ENCODE peak calls at places on chromosomes 7 and 10, in eight cellular contexts. One of them, this sample, is unnamed.
A peak's percentile ranks its signal among the peaks of the same experiment; 100 is the strongest.

GRCh38 chr7:157397751-157398691 is 61.2 kb downstream of the DNAJB6 start:
- DNase-seq in neuronal stem cell: peak; percentile 27
- DNase-seq in kidney: peak; percentile 77
- DNase-seq in colonic mucosa: peak; percentile 34
- DNase-seq in SK-N-SH: peak; percentile 86
- DNase-seq in neural progenitor cell: peak; percentile 71
- DNase-seq in PC-3: peak; percentile 65
- DNase-seq in K562: peak; percentile 92
- DNase-seq in this sample: no peak

GRCh38 chr10:114388275-114388674 is 16.0 kb downstream of the AFAP1L2 start:
- DNase-seq in SK-N-SH: no peak
- DNase-seq in kidney: no peak
- DNase-seq in PC-3: peak; percentile 65
- DNase-seq in colonic mucosa: no peak
- DNase-seq in K562: no peak
- DNase-seq in neuronal stem cell: no peak
- DNase-seq in neural progenitor cell: no peak
- DNase-seq in this sample: no peak

GRCh38 chr10:14838582-14839304 is 637 bp downstream of the HSPA14 start:
- DNase-seq in PC-3: no peak
- DNase-seq in neural progenitor cell: peak; percentile 83
- DNase-seq in colonic mucosa: peak; percentile 36
- DNase-seq in neuronal stem cell: peak; percentile 63
- DNase-seq in SK-N-SH: peak; percentile 74
- DNase-seq in kidney: peak; percentile 86
- DNase-seq in K562: peak; percentile 40
- DNase-seq in this sample: no peak

GRCh38 chr10:112804036-112804435 is 146.0 kb upstream of the TCF7L2 start:
- DNase-seq in SK-N-SH: no peak
- DNase-seq in K562: no peak
- DNase-seq in kidney: no peak
- DNase-seq in neural progenitor cell: peak; percentile 34
- DNase-seq in colonic mucosa: peak; percentile 71
- DNase-seq in PC-3: peak; percentile 12
- DNase-seq in neuronal stem cell: no peak
- DNase-seq in this sample: no peak

GRCh38 chr7:46754135-46754730 is 827.7 kb downstream of the TNS3 start:
- DNase-seq in neural progenitor cell: no peak
- DNase-seq in K562: no peak
- DNase-seq in SK-N-SH: no peak
- DNase-seq in colonic mucosa: no peak
- DNase-seq in kidney: no peak
- DNase-seq in neuronal stem cell: no peak
- DNase-seq in PC-3: peak; percentile 85
- DNase-seq in this sample: no peak

GRCh38 chr7:98423043-98423442 is 22.2 kb upstream of the BAIAP2L1 start:
- DNase-seq in neuronal stem cell: no peak
- DNase-seq in K562: peak; percentile 64
- DNase-seq in kidney: no peak
- DNase-seq in PC-3: peak; percentile 49
- DNase-seq in colonic mucosa: no peak
- DNase-seq in SK-N-SH: peak; percentile 41
- DNase-seq in neural progenitor cell: no peak
- DNase-seq in this sample: no peak

GRCh38 chr7:117096297-117096696 is 143.0 kb downstream of the ST7 start:
- DNase-seq in PC-3: no peak
- DNase-seq in K562: no peak
- DNase-seq in kidney: no peak
- DNase-seq in SK-N-SH: no peak
- DNase-seq in neuronal stem cell: no peak
- DNase-seq in neural progenitor cell: no peak
- DNase-seq in colonic mucosa: no peak
- DNase-seq in this sample: no peak

GRCh38 chr7:30911561-30911969 is at the start of gene AQP1:
- DNase-seq in K562: peak; percentile 64
- DNase-seq in neuronal stem cell: no peak
- DNase-seq in neural progenitor cell: peak; percentile 53
- DNase-seq in colonic mucosa: peak; percentile 87
- DNase-seq in SK-N-SH: peak; percentile 67
- DNase-seq in PC-3: no peak
- DNase-seq in kidney: peak; percentile 82
- DNase-seq in this sample: no peak

DNA sequence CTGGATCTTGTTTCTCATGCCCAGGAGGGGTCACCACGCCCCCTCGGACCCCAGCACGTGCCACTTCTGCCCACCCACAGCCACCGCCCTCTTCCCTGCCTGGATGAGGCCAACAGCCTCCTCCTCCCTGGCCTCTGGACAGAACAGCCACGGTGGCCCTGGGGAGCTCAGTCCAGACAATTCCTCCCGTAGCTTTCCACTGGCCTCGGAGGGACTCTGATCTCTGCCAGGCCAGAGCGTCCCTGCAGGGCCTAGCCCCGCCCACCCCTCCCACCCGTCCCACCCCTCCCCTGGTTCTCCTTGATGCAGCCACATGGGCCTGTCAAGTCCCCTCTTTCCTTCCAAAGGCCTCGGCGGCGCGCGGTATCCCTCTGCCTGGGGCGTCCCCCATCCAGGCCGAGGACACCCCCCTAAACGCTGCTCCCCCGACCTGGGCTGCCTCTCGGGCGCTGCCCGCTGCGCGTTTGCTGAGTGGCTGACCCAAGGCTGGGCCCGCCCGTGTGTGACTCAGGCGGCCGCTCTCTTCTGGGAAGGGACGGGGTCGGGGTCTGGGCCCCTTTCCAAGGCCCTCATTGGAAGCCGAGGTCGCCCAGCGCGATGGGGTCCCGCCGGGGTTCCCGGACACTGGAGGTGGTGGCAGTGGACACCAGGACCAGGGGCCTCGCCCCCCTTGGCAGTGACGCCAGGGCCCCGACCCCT is 557 bp downstream of the TMEM120A start:
- DNase-seq in colonic mucosa: peak; percentile 65
- DNase-seq in neural progenitor cell: peak; percentile 88
- DNase-seq in K562: peak; percentile 68
- DNase-seq in SK-N-SH: peak; percentile 96
- DNase-seq in kidney: peak; percentile 95
- DNase-seq in PC-3: peak; percentile 31
- DNase-seq in neuronal stem cell: peak; percentile 65
- DNase-seq in this sample: no peak
- H3K9ac ChIP-seq in colonic mucosa: peak overlapping the region; percentile 80
- H3K9ac ChIP-seq in neural progenitor cell: no peak overlapping the region
- H3K9ac ChIP-seq in K562: peak overlapping the region; percentile 60
- H3K9ac ChIP-seq in SK-N-SH: peak overlapping the region; percentile 68
- H3K9ac ChIP-seq in kidney: peak overlapping the region; percentile 90
- H3K9ac ChIP-seq in PC-3: peak overlapping the region; percentile 70
- H3K9ac ChIP-seq in neuronal stem cell: peak overlapping the region; percentile 72
- H3K9ac ChIP-seq in this sample: peak overlapping the region; percentile 50

DNA sequence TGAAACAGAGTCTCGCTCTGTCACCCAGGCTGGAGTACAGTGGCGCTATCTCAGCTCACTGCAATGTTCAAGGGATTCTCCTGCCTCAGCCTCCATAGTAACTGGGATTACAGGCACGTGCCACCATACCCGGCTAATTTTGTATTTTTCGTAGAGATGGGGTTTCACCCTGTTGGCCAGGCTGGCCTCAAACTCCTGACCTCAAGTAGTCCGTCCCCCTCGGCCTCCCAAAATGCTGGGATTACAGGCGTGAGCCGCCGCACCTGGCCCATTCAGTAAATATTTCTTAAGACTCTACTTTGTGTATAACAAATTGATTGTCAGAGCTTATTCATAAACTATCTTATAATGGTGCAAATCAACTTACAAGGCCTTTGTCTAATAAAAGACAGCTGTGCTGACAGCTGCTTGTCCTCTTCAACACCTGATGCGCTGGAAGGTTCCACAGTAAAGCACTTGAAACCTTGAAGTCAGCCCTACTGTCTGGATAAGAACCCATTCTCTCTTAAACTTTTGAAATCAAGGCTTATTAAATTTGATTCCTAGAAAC is 14.7 kb downstream of the ECHDC3 start:
- DNase-seq in K562: no peak
- DNase-seq in neuronal stem cell: no peak
- DNase-seq in neural progenitor cell: no peak
- DNase-seq in PC-3: no peak
- DNase-seq in SK-N-SH: no peak
- DNase-seq in kidney: no peak
- DNase-seq in colonic mucosa: no peak
- DNase-seq in this sample: no peak
- H3K9ac ChIP-seq in K562: no peak overlapping the region
- H3K9ac ChIP-seq in neuronal stem cell: no peak overlapping the region
- H3K9ac ChIP-seq in neural progenitor cell: no peak overlapping the region
- H3K9ac ChIP-seq in PC-3: no peak overlapping the region
- H3K9ac ChIP-seq in SK-N-SH: peak overlapping the region; percentile 19
- H3K9ac ChIP-seq in kidney: no peak overlapping the region
- H3K9ac ChIP-seq in colonic mucosa: no peak overlapping the region
- H3K9ac ChIP-seq in this sample: no peak overlapping the region

GRCh38 chr7:87561702-87562101 is 39.0 kb downstream of the ABCB1 start:
- DNase-seq in SK-N-SH: no peak
- DNase-seq in neuronal stem cell: no peak
- DNase-seq in neural progenitor cell: no peak
- DNase-seq in kidney: no peak
- DNase-seq in colonic mucosa: no peak
- DNase-seq in K562: no peak
- DNase-seq in PC-3: no peak
- DNase-seq in this sample: no peak

GRCh38 chr7:87564290-87564963 is 36.3 kb downstream of the ABCB1 start:
- DNase-seq in neural progenitor cell: peak; percentile 60
- DNase-seq in kidney: no peak
- DNase-seq in colonic mucosa: peak; percentile 68
- DNase-seq in SK-N-SH: peak; percentile 25
- DNase-seq in PC-3: peak; percentile 55
- DNase-seq in neuronal stem cell: peak; percentile 9
- DNase-seq in K562: peak; percentile 10
- DNase-seq in this sample: no peak

GRCh38 chr7:87566311-87566710 is 34.4 kb downstream of the ABCB1 start:
- DNase-seq in kidney: no peak
- DNase-seq in PC-3: no peak
- DNase-seq in neural progenitor cell: no peak
- DNase-seq in colonic mucosa: no peak
- DNase-seq in neuronal stem cell: no peak
- DNase-seq in K562: no peak
- DNase-seq in SK-N-SH: no peak
- DNase-seq in this sample: no peak

GRCh38 chr7:87565877-87566276 is 34.8 kb downstream of the ABCB1 start:
- DNase-seq in K562: no peak
- DNase-seq in neuronal stem cell: no peak
- DNase-seq in kidney: no peak
- DNase-seq in neural progenitor cell: no peak
- DNase-seq in PC-3: no peak
- DNase-seq in colonic mucosa: no peak
- DNase-seq in SK-N-SH: no peak
- DNase-seq in this sample: no peak

DNA sequence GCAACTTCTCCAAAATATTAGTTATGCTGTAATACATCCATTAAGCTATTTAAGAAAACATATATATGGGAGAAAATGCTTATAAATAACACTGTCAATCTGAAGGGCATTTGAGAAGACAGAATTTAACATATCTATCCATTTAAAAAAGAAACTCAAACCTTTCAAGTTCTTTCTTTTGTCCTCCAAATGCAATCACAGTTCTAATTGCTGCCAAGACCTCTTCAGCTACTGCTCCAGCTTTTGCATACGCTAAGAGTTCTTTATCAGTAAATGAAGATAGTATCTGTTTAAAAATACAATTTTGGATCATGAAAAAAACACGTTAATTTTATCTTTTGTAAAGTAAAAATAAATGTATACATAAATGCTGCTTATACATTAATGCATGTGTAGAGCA is 39.6 kb downstream of the ABCB1 start:
- DNase-seq in colonic mucosa: no peak
- DNase-seq in neuronal stem cell: no peak
- DNase-seq in kidney: no peak
- DNase-seq in neural progenitor cell: no peak
- DNase-seq in K562: no peak
- DNase-seq in SK-N-SH: no peak
- DNase-seq in PC-3: no peak
- DNase-seq in this sample: no peak
- H3K9ac ChIP-seq in colonic mucosa: no peak overlapping the region
- H3K9ac ChIP-seq in neuronal stem cell: no peak overlapping the region
- H3K9ac ChIP-seq in kidney: no peak overlapping the region
- H3K9ac ChIP-seq in neural progenitor cell: no peak overlapping the region
- H3K9ac ChIP-seq in K562: no peak overlapping the region
- H3K9ac ChIP-seq in SK-N-SH: no peak overlapping the region
- H3K9ac ChIP-seq in PC-3: no peak overlapping the region
- H3K9ac ChIP-seq in this sample: no peak overlapping the region

GRCh38 chr7:54542920-54543539 is 855 bp downstream of the VSTM2A start:
- DNase-seq in neuronal stem cell: peak; percentile 62
- DNase-seq in PC-3: peak; percentile 31
- DNase-seq in K562: no peak
- DNase-seq in kidney: no peak
- DNase-seq in SK-N-SH: peak; percentile 58
- DNase-seq in neural progenitor cell: peak; percentile 81
- DNase-seq in colonic mucosa: no peak
- DNase-seq in this sample: no peak

GRCh38 chr7:54544356-54545240 is 2.4 kb downstream of the VSTM2A start:
- DNase-seq in K562: no peak
- DNase-seq in kidney: no peak
- DNase-seq in colonic mucosa: no peak
- DNase-seq in neural progenitor cell: peak; percentile 60
- DNase-seq in SK-N-SH: peak; percentile 63
- DNase-seq in PC-3: no peak
- DNase-seq in neuronal stem cell: no peak
- DNase-seq in this sample: no peak

GRCh38 chr7:54546986-54547314 is 4.8 kb downstream of the VSTM2A start:
- DNase-seq in PC-3: no peak
- DNase-seq in neuronal stem cell: no peak
- DNase-seq in K562: no peak
- DNase-seq in SK-N-SH: no peak
- DNase-seq in kidney: no peak
- DNase-seq in colonic mucosa: no peak
- DNase-seq in neural progenitor cell: no peak
- DNase-seq in this sample: no peak

GRCh38 chr7:54545241-54545563 is 3.0 kb downstream of the VSTM2A start:
- DNase-seq in neural progenitor cell: no peak
- DNase-seq in kidney: no peak
- DNase-seq in K562: no peak
- DNase-seq in colonic mucosa: no peak
- DNase-seq in PC-3: no peak
- DNase-seq in SK-N-SH: no peak
- DNase-seq in neuronal stem cell: no peak
- DNase-seq in this sample: no peak

DNA sequence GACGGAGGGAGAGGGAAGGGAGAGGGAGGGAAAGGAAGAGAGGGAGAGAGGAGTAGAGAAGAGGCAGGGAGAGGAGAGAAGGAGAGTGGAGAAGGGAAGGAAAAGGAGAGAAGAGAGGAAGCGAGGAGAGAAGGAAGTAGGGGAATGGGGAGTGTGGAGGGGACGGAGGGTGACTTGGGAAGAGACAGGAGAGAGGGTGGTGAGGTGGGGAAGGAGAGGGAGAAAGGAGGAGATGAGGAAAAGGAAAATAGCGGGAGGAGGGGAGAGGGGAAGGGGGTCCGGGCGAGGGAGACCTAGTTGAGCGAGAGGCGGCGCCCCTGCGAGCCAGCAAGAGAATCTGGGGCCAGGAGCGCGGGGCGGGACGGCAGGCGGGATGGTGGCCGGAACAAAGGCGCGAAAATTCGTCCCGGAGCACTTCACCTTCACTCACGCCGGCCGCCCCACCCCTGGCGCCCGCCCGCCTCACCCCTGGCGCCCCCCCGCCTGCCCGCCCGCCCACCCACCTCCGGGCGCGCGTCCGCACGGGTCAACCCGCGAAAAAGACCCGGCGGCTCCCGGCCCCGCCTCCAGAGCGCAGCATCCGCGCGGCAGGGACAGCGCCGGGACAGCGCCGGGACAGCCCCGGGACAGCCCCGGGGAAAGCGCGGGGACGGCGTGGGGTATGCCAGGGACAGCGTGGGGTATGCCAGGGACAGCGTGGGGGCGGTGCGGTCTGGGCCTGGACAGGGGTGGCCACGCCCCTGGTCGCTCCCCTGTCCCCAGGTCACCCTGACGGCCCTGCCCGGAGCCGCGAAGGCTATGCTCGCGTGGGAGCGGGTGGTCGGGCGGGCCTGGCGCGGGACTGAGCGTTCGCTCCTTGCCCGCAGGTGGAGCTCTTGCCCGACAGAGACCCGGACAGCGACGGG is 4.2 kb downstream of the VSTM2A start:
- DNase-seq in K562: peak; percentile 23
- DNase-seq in PC-3: peak; percentile 14
- DNase-seq in neural progenitor cell: peak; percentile 89
- DNase-seq in colonic mucosa: no peak
- DNase-seq in neuronal stem cell: peak; percentile 61
- DNase-seq in SK-N-SH: peak; percentile 90
- DNase-seq in kidney: no peak
- DNase-seq in this sample: no peak
- H3K9ac ChIP-seq in K562: no peak overlapping the region
- H3K9ac ChIP-seq in PC-3: no peak overlapping the region
- H3K9ac ChIP-seq in neural progenitor cell: no peak overlapping the region
- H3K9ac ChIP-seq in colonic mucosa: no peak overlapping the region
- H3K9ac ChIP-seq in neuronal stem cell: no peak overlapping the region
- H3K9ac ChIP-seq in SK-N-SH: no peak overlapping the region
- H3K9ac ChIP-seq in kidney: no peak overlapping the region
- H3K9ac ChIP-seq in this sample: no peak overlapping the region

This sample was measured in SK-N-MC.